ENCODE peak calls at places on chromosomes 4 and X, in five cellular contexts. U is NCI-H345; M is progenitor cell of endocrine pancreas; N is Calu3; Z is activated naive CD4-positive, alpha-beta T cell treated with anti-CD3 and anti-CD28 coated beads, Interleukin-2, amount 50 U/mL, for 72 hours. F is an unnamed sample.
A peak's percentile ranks its signal among the peaks of the same experiment; 100 is the strongest.

GRCh38 chr4:29326816-29327215 is 1393.4 kb upstream of the PCDH7 start:
- DNase-seq in N (no peak), M (no peak), U (no peak), Z (no peak), F (no peak)

GRCh38 chr4:85152490-85152889 is 186.0 kb upstream of the WDFY3 start:
- DNase-seq in U (no peak), N (no peak), Z (no peak), M (no peak), F (no peak)

GRCh38 chr4:48909697-48910096 is 3.1 kb upstream of the OCIAD2 start:
- DNase-seq in U (no peak), M (no peak), N (peak; percentile 71), Z (peak; percentile 73), F (no peak)

GRCh38 chr4:121943941-121944340 is 7.9 kb downstream of the TRPC3 start:
- DNase-seq in N (no peak), Z (peak; percentile 32), M (no peak), U (no peak), F (no peak)

GRCh38 chr4:37279894-37280592 is 35.5 kb downstream of the NWD2 start:
- DNase-seq in M (no peak), N (peak; percentile 63), Z (no peak), U (no peak), F (no peak)

GRCh38 chr4:6658635-6659075 is 18.2 kb downstream of the MRFAP1 start:
- DNase-seq in Z (peak; percentile 56), U (no peak), M (no peak), N (peak; percentile 12), F (no peak)

GRCh38 chr4:74479009-74479408 is 34.1 kb downstream of the AREG start:
- DNase-seq in U (no peak), M (no peak), N (no peak), Z (no peak), F (no peak)

GRCh38 chrX:49879656-49880277 is 483 bp downstream of the USP27X start:
- DNase-seq in N (no peak), U (no peak), Z (no peak), M (no peak), F (peak; percentile 20)

GRCh38 chr4:6245246-6246169 is 24.1 kb upstream of the WFS1 start:
- DNase-seq in N (no peak), Z (no peak), M (no peak), U (no peak), F (no peak)

GRCh38 chr4:13527983-13528822 is 16.1 kb downstream of the NKX3-2 start:
- DNase-seq in M (no peak), Z (peak; percentile 13), U (peak; percentile 4), N (no peak), F (no peak)

GRCh38 chr4:6694177-6694901 is 661 bp downstream of the S100P start:
- DNase-seq in Z (no peak), U (no peak), N (peak; percentile 27), M (no peak), F (no peak)

GRCh38 chr4:147991543-147992295 is 259.8 kb downstream of the ARHGAP10 start:
- DNase-seq in U (no peak), N (no peak), Z (no peak), M (no peak), F (no peak)

GRCh38 chrX:14051416-14051815 is 21.7 kb upstream of the GEMIN8 start:
- DNase-seq in M (no peak), U (no peak), N (no peak), Z (no peak), F (no peak)

GRCh38 chr4:5037553-5038551 is 13.4 kb upstream of the STK32B start:
- DNase-seq in N (no peak), U (no peak), M (no peak), Z (no peak), F (no peak)

GRCh38 chrX:150036181-150036580 is 97.9 kb upstream of the EOLA2 start:
- DNase-seq in M (no peak), N (peak; percentile 59), Z (no peak), U (no peak), F (no peak)

GRCh38 chr4:8349664-8350225 is 80.2 kb downstream of the HTRA3 start:
- DNase-seq in U (no peak), M (no peak), Z (no peak), N (no peak), F (no peak)

GRCh38 chr4:39469429-39470077 is 10.7 kb downstream of the LIAS start:
- DNase-seq in U (peak; percentile 20), M (peak; percentile 22), Z (no peak), N (peak; percentile 40), F (peak; percentile 65)